ENCODE peak calls at places on chromosomes 4 and X, in six cellular contexts. I, E, B, O, J and L are unnamed samples.

GRCh38 chr4:48370260-48371134 is 29.2 kb downstream of the SLAIN2 start:
- DNase-seq in E (no peak), J (no peak), B (no peak), O (no peak), I (no peak), L (no peak)

GRCh38 chrX:10112510-10112909 is 44.3 kb upstream of the CLCN4 start:
- DNase-seq in E (no peak), I (no peak), O (no peak), B (no peak), J (no peak), L (no peak)

GRCh38 chrX:75156537-75156945 is 458 bp upstream of the ABCB7 start:
- DNase-seq in J (no peak), O (peak; percentile 1), E (no peak), I (no peak), B (no peak), L (no peak)

GRCh38 chr4:173990879-173991231 is 292.6 kb downstream of the FBXO8 start:
- DNase-seq in I (no peak), B (no peak), O (no peak), E (no peak), J (no peak), L (peak; percentile 66)

GRCh38 chrX:64204252-64204651 is 1.3 kb downstream of the AMER1 start:
- DNase-seq in E (peak; percentile 45), I (peak; percentile 11), B (no peak), O (no peak), J (no peak), L (no peak)

GRCh38 chr4:6781113-6781512 is 1.4 kb upstream of the KIAA0232 start:
- DNase-seq in B (no peak), E (no peak), J (no peak), I (no peak), O (no peak), L (no peak)

GRCh38 chrX:147570483-147570882 is 341.2 kb upstream of the FMR1 start:
- DNase-seq in I (no peak), J (no peak), O (no peak), E (no peak), B (no peak), L (no peak)

GRCh38 chrX:117407449-117408170 is 709.0 kb downstream of the KLHL13 start:
- DNase-seq in I (no peak), J (no peak), E (no peak), B (no peak), O (no peak), L (no peak)

GRCh38 chrX:23003121-23003520 is 3.4 kb downstream of the DDX53 start:
- DNase-seq in J (no peak), E (no peak), I (no peak), O (no peak), B (no peak), L (no peak)